ENCODE peak calls at places on chromosomes 12 and 14, in ten cellular contexts. G, W, D, V, T, B, J, S, K and E are unnamed samples.

GRCh38 chr14:36975834-36976233 is 196.6 kb downstream of the SLC25A21 start:
- DNase-seq in G (no peak), W (no peak), D (no peak), V (no peak), T (no peak), B (no peak), J (no peak), S (no peak), K (no peak), E (no peak)

GRCh38 chr14:74627071-74627470 is 15.0 kb upstream of the LTBP2 start:
- DNase-seq in G (no peak), W (no peak), D (no peak), V (no peak), T (no peak), B (no peak), J (no peak), S (no peak), K (no peak), E (no peak)

GRCh38 chr14:52015411-52016030 is 26.2 kb downstream of the RTRAF start:
- DNase-seq in G (no peak), W (peak; percentile 61), D (peak; percentile 84), V (peak; percentile 85), T (no peak), B (peak; percentile 60), J (no peak), S (no peak), K (no peak), E (no peak)

GRCh38 chr14:81176224-81176623 is 44.5 kb downstream of the GTF2A1 start:
- DNase-seq in G (peak; percentile 31), W (no peak), D (peak; percentile 30), V (peak; percentile 43), T (no peak), B (peak; percentile 54), J (no peak), S (no peak), K (peak; percentile 23), E (no peak)

GRCh38 chr12:89479982-89480381 is 44.6 kb downstream of the GALNT4 start:
- DNase-seq in G (no peak), W (no peak), D (no peak), V (no peak), T (no peak), B (no peak), J (no peak), S (no peak), K (no peak), E (no peak)

GRCh38 chr12:29088611-29089219 is 60.4 kb upstream of the FAR2 start:
- DNase-seq in G (no peak), W (no peak), D (no peak), V (no peak), T (no peak), B (no peak), J (no peak), S (peak; percentile 48), K (no peak), E (no peak)

GRCh38 chr12:133080051-133080618 is 588 bp upstream of the ZNF140 start:
- DNase-seq in G (peak; percentile 98), W (peak; percentile 99), D (peak; percentile 100), V (peak; percentile 100), T (peak; percentile 100), B (peak; percentile 99), J (peak; percentile 96), S (peak; percentile 100), K (peak; percentile 86), E (peak; percentile 100)

GRCh38 chr12:47527816-47528215 is 178.0 kb downstream of the RPAP3 start:
- DNase-seq in G (no peak), W (no peak), D (no peak), V (no peak), T (no peak), B (no peak), J (no peak), S (peak; percentile 20), K (no peak), E (no peak)

GRCh38 chr12:109840349-109841073 is 7.3 kb upstream of the TRPV4 start:
- DNase-seq in G (no peak), W (no peak), D (peak; percentile 23), V (peak; percentile 65), T (no peak), B (no peak), J (no peak), S (no peak), K (no peak), E (no peak)

GRCh38 chr12:51218607-51219161 is 822 bp upstream of the POU6F1 start:
- DNase-seq in G (peak; percentile 33), W (peak; percentile 19), D (no peak), V (no peak), T (no peak), B (no peak), J (no peak), S (no peak), K (no peak), E (peak; percentile 72)

GRCh38 chr14:106094654-106095189 is 568.3 kb downstream of the TMEM121 start:
- DNase-seq in G (peak; percentile 15), W (no peak), D (no peak), V (no peak), T (no peak), B (no peak), J (peak; percentile 29), S (no peak), K (peak; percentile 40), E (no peak)

GRCh38 chr14:20278414-20278813 is 27.3 kb downstream of the TTC5 start:
- DNase-seq in G (no peak), W (no peak), D (peak; percentile 4), V (no peak), T (no peak), B (peak; percentile 62), J (no peak), S (peak; percentile 33), K (no peak), E (no peak)

GRCh38 chr12:31644536-31644935 is 15.0 kb upstream of the ETFBKMT start:
- DNase-seq in G (no peak), W (no peak), D (no peak), V (no peak), T (no peak), B (no peak), J (no peak), S (no peak), K (no peak), E (no peak)

GRCh38 chr14:85531141-85531593 is 1.2 kb downstream of the FLRT2 start:
- DNase-seq in G (peak; percentile 67), W (peak; percentile 59), D (peak; percentile 10), V (no peak), T (peak; percentile 53), B (peak; percentile 68), J (no peak), S (peak; percentile 87), K (no peak), E (peak; percentile 90)

GRCh38 chr14:50794063-50794645 is 36.8 kb downstream of the NIN start:
- DNase-seq in G (no peak), W (no peak), D (no peak), V (no peak), T (no peak), B (no peak), J (peak; percentile 33), S (no peak), K (no peak), E (no peak)